ENCODE peak calls at places on chromosomes 16 and 17, in ten cellular contexts. B, I, H, P, O, U, S, X, A and Z are unnamed samples.

GRCh38 chr17:42414782-42415409 is 8.2 kb downstream of the CAVIN1 start:
- DNase-seq in B (no peak), S (no peak), A (peak), P (peak), U (no peak), I (no peak), O (no peak), H (peak), X (no peak), Z (peak)

GRCh38 chr17:65638221-65638940 is 76.9 kb upstream of the AXIN2 start:
- DNase-seq in A (peak), O (no peak), I (no peak), U (no peak), H (no peak), S (no peak), B (no peak), P (no peak), X (peak), Z (no peak)

GRCh38 chr17:73973881-73974409 is 229.5 kb upstream of the RPL38 start:
- DNase-seq in X (no peak), A (no peak), P (no peak), O (peak), B (no peak), H (no peak), S (no peak), U (no peak), I (no peak), Z (no peak)

GRCh38 chr17:37787055-37787720 is 42.3 kb upstream of the HNF1B start:
- DNase-seq in A (no peak), X (peak), H (no peak), P (no peak), U (no peak), S (no peak), B (peak), O (peak), I (no peak), Z (peak)

GRCh38 chr17:68700391-68700790 is 99.2 kb upstream of the FAM20A start:
- DNase-seq in U (no peak), O (no peak), H (no peak), X (no peak), I (no peak), A (no peak), P (no peak), B (no peak), S (no peak), Z (no peak)

GRCh38 chr16:87198328-87198731 is 118.9 kb downstream of the C16orf95 start:
- DNase-seq in U (no peak), I (no peak), H (no peak), A (no peak), P (no peak), B (no peak), X (peak), S (no peak), O (no peak), Z (no peak)

GRCh38 chr17:39813631-39814030 is 50.5 kb downstream of the IKZF3 start:
- DNase-seq in H (peak), U (no peak), A (no peak), X (no peak), O (no peak), S (no peak), I (no peak), P (no peak), B (no peak), Z (no peak)

GRCh38 chr17:29838961-29839360 is 91.1 kb downstream of the SSH2 start:
- DNase-seq in O (no peak), U (no peak), P (no peak), S (no peak), H (peak), I (no peak), A (no peak), X (peak), B (peak), Z (no peak)

GRCh38 chr16:23863511-23864422 is 28.0 kb downstream of the PRKCB start:
- DNase-seq in H (no peak), I (no peak), P (no peak), U (no peak), B (no peak), S (no peak), X (no peak), O (no peak), A (no peak), Z (peak)

GRCh38 chr16:87570564-87570937 is 31.8 kb upstream of the JPH3 start:
- DNase-seq in I (no peak), O (no peak), S (no peak), P (no peak), H (no peak), U (no peak), B (no peak), X (no peak), A (no peak), Z (no peak)

GRCh38 chr16:660459-661183 is 7.3 kb upstream of the RHOT2 start:
- DNase-seq in O (peak), I (peak), B (peak), S (peak), P (peak), H (peak), X (peak), U (peak), A (peak), Z (peak)

GRCh38 chr17:9668532-9668931 is 23.2 kb downstream of the USP43 start:
- DNase-seq in P (no peak), I (no peak), U (no peak), X (no peak), A (no peak), B (no peak), S (no peak), H (no peak), O (no peak), Z (no peak)

GRCh38 chr17:39754958-39755549 is 17.3 kb downstream of the GRB7 start:
- DNase-seq in H (peak), P (no peak), U (no peak), B (no peak), S (no peak), O (no peak), I (no peak), A (peak), X (no peak), Z (peak)

GRCh38 chr16:69073181-69073669 is 32.2 kb upstream of the HAS3 start:
- DNase-seq in O (no peak), S (no peak), P (no peak), H (peak), X (peak), A (no peak), B (peak), U (no peak), I (no peak), Z (no peak)

GRCh38 chr17:42266918-42267766 is 9.0 kb downstream of the STAT5B start:
- DNase-seq in U (no peak), I (no peak), P (peak), A (no peak), S (no peak), X (peak), H (peak), O (no peak), B (peak), Z (no peak)

GRCh38 chr17:16516594-16517018 is 24.6 kb upstream of the LRRC75A start:
- DNase-seq in O (peak), U (no peak), I (no peak), P (peak), X (peak), A (peak), B (peak), S (peak), H (no peak), Z (no peak)

GRCh38 chr17:4533522-4534502 is 21.4 kb downstream of the MYBBP1A start:
- DNase-seq in I (no peak), O (no peak), X (no peak), P (no peak), B (peak), S (no peak), A (no peak), H (no peak), U (no peak), Z (no peak)

GRCh38 chr16:62213763-62214162 is 177.5 kb upstream of the CDH8 start:
- DNase-seq in P (no peak), O (no peak), A (no peak), U (no peak), H (no peak), B (peak), I (no peak), X (no peak), S (no peak), Z (no peak)

GRCh38 chr17:17380156-17380925 is 77.2 kb downstream of the NT5M start:
- DNase-seq in S (no peak), B (no peak), U (peak), O (no peak), X (no peak), A (no peak), I (no peak), P (no peak), H (no peak), Z (no peak)

GRCh38 chr17:2239882-2240430 is 63.6 kb downstream of the SMG6 start:
- DNase-seq in H (no peak), U (no peak), O (peak), P (no peak), B (peak), X (peak), I (peak), A (no peak), S (peak), Z (peak)

GRCh38 chr16:19935696-19936095 is 51.0 kb upstream of the GPRC5B start:
- DNase-seq in P (no peak), H (no peak), A (no peak), X (no peak), U (no peak), O (no peak), S (no peak), B (no peak), I (no peak), Z (no peak)

GRCh38 chr16:54282923-54283734 is 3.5 kb downstream of the IRX3 start:
- DNase-seq in I (no peak), U (no peak), P (no peak), O (no peak), A (no peak), S (no peak), H (no peak), X (no peak), B (no peak), Z (no peak)

GRCh38 chr17:82805254-82805653 is 34.6 kb downstream of the ZNF750 start:
- DNase-seq in O (no peak), X (no peak), I (no peak), P (no peak), A (no peak), U (no peak), S (no peak), B (no peak), H (no peak), Z (no peak)

GRCh38 chr17:77471984-77472836 is 331.4 kb downstream of the SEC14L1 start:
- DNase-seq in I (no peak), H (peak), U (no peak), P (no peak), O (no peak), S (peak), B (no peak), A (peak), X (peak), Z (no peak)

GRCh38 chr17:64133546-64134215 is 3.7 kb upstream of the ERN1 start:
- DNase-seq in O (peak), H (peak), B (peak), P (peak), U (no peak), X (peak), S (peak), I (no peak), A (peak), Z (no peak)

GRCh38 chr17:48907713-48908046 is 527 bp upstream of the UBE2Z start:
- DNase-seq in I (no peak), A (no peak), S (no peak), O (no peak), X (peak), P (no peak), H (no peak), U (no peak), B (peak), Z (no peak)

GRCh38 chr17:65389956-65390355 is 171.5 kb downstream of the AXIN2 start:
- DNase-seq in O (peak), P (no peak), U (no peak), S (no peak), X (peak), H (no peak), A (no peak), I (no peak), B (no peak), Z (no peak)

GRCh38 chr17:38322156-38322779 is 21.5 kb downstream of the GPR179 start:
- DNase-seq in O (peak), I (no peak), X (peak), U (peak), B (peak), P (peak), S (peak), H (peak), A (peak), Z (peak)

GRCh38 chr16:84413605-84414004 is 45.3 kb downstream of the ATP2C2 start:
- DNase-seq in U (no peak), A (no peak), O (no peak), H (no peak), B (no peak), P (no peak), I (no peak), X (no peak), S (no peak), Z (no peak)

GRCh38 chr16:19118938-19119431 is 5.2 kb downstream of the ITPRIPL2 start:
- DNase-seq in B (peak), X (peak), P (peak), H (peak), S (peak), O (peak), A (no peak), I (peak), U (no peak), Z (peak)

GRCh38 chr16:48541108-48541786 is 68.7 kb downstream of the N4BP1 start:
- DNase-seq in O (no peak), I (no peak), B (no peak), S (no peak), X (no peak), U (no peak), P (no peak), H (no peak), A (no peak), Z (peak)

GRCh38 chr16:48542966-48543365 is 67.0 kb downstream of the N4BP1 start:
- DNase-seq in O (no peak), H (no peak), X (no peak), P (no peak), A (no peak), B (no peak), U (no peak), I (no peak), S (no peak), Z (no peak)

GRCh38 chr16:48547530-48547929 is 62.5 kb downstream of the N4BP1 start:
- DNase-seq in B (no peak), P (no peak), U (no peak), I (no peak), O (no peak), H (no peak), A (no peak), X (no peak), S (no peak), Z (no peak)

GRCh38 chr16:48542020-48542473 is 67.9 kb downstream of the N4BP1 start:
- DNase-seq in B (peak), P (no peak), I (no peak), X (peak), U (peak), A (peak), H (peak), S (no peak), O (peak), Z (peak)

GRCh38 chr16:48546774-48547173 is 63.2 kb downstream of the N4BP1 start:
- DNase-seq in S (no peak), B (no peak), P (no peak), A (no peak), I (no peak), U (no peak), X (no peak), O (no peak), H (no peak), Z (no peak)
- H3K4me3 ChIP-seq in S (no peak), B (no peak), P (no peak), A (no peak), I (no peak), U (no peak), X (no peak), O (no peak), H (no peak), Z (no peak)

GRCh38 chr16:15641753-15642556 is 999 bp downstream of the MARF1 start:
- DNase-seq in U (no peak), P (no peak), A (no peak), H (no peak), X (no peak), B (no peak), O (no peak), I (no peak), S (no peak), Z (no peak)

GRCh38 chr16:15635926-15636325 is 7.0 kb downstream of the MARF1 start:
- DNase-seq in X (no peak), A (no peak), O (no peak), P (no peak), S (no peak), H (no peak), I (no peak), B (no peak), U (no peak), Z (no peak)

GRCh38 chr16:15636392-15636873 is 6.5 kb downstream of the MARF1 start:
- DNase-seq in P (no peak), U (no peak), X (no peak), B (no peak), A (no peak), H (no peak), O (no peak), I (no peak), S (no peak), Z (no peak)

GRCh38 chr16:15640966-15641365 is 2.0 kb downstream of the MARF1 start:
- DNase-seq in A (no peak), I (no peak), O (no peak), X (no peak), S (no peak), H (no peak), B (no peak), U (no peak), P (no peak), Z (no peak)

GRCh38 chr16:15639061-15639568 is 3.8 kb downstream of the MARF1 start:
- DNase-seq in X (no peak), U (no peak), H (no peak), A (no peak), S (no peak), P (no peak), B (no peak), O (no peak), I (no peak), Z (peak)
- TF ChIP-seq POLR2A in X (no peak), U (no peak), H (no peak), A (no peak), S (no peak), P (no peak), B (no peak), O (no peak), I (no peak), Z (no peak)

GRCh38 chr17:81285894-81286293 is 9.2 kb downstream of the SLC38A10 start:
- DNase-seq in S (no peak), B (no peak), H (no peak), A (no peak), P (no peak), X (no peak), O (no peak), I (no peak), U (no peak), Z (no peak)
- H3K4me3 ChIP-seq in S (no peak), B (no peak), H (no peak), A (no peak), P (peak), X (no peak), O (no peak), I (no peak), U (peak), Z (peak)

DNA sequence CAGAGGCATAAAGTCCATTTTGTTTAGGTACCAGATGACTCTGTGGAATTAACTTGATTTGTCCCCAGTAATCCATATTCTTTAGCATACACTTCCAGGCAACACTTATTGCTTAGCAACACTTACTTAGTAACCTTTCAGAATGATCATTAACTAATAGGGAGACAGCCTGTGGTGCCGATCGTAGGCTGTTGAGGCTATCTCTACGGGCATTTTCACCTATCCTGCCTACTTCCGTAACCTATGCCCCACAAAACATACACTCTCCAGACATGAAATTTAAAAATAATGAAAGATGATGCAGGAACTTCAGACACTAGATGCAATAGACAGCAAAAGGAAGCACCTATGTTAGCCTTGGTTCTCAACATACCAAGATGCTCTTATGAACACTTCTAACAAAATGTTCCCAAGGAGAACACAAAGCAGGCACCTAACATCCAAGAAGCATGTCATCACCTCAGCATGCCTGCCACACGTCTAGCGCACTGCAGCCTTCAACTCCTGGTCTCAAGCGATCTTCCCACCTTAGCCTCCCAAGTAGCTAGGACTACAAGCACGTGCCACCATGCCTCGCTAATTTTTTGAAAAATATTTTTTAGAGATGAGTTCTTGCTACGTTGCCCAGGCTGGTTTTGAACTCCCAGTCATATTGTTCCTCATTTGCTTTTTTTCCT is 34.5 kb downstream of the HLF start:
- DNase-seq in I (no peak), U (no peak), B (no peak), P (no peak), X (no peak), O (no peak), S (no peak), H (no peak), A (no peak), Z (no peak)
- TF ChIP-seq POLR2A in I (no peak), U (no peak), B (no peak), P (no peak), X (no peak), O (no peak), S (no peak), H (no peak), A (no peak), Z (no peak)

GRCh38 chr16:51225902-51226301 is 74.8 kb upstream of the SALL1 start:
- DNase-seq in U (no peak), I (no peak), S (no peak), A (no peak), H (no peak), P (no peak), X (no peak), B (no peak), O (no peak), Z (no peak)
- H3K4me3 ChIP-seq in U (no peak), I (no peak), S (no peak), A (no peak), H (no peak), P (no peak), X (no peak), B (no peak), O (no peak), Z (no peak)